ENCODE peak calls at places on chromosome 20, in six cellular contexts. One of them, this sample, is unnamed. For H3K36me3, the result is how much of the 10 kb centered on the place peaks cover.

GRCh38 chr20:44141873-44142272 is 45.1 kb downstream of the JPH2 start:
- DNase-seq in ovary: no peak
- DNase-seq in osteoblast: no peak
- DNase-seq in lung: no peak
- DNase-seq in brain microvascular endothelial cell: no peak
- DNase-seq in fibroblast of lung: no peak
- DNase-seq in this sample: no peak

GRCh38 chr20:14582855-14583254 is 245.4 kb upstream of the FLRT3 start:
- DNase-seq in ovary: no peak
- DNase-seq in osteoblast: no peak
- DNase-seq in lung: no peak
- DNase-seq in brain microvascular endothelial cell: no peak
- DNase-seq in fibroblast of lung: no peak
- DNase-seq in this sample: no peak

GRCh38 chr20:33393609-33394008 is 7.7 kb downstream of the CDK5RAP1 start:
- DNase-seq in ovary: no peak
- DNase-seq in osteoblast: no peak
- DNase-seq in lung: no peak
- DNase-seq in brain microvascular endothelial cell: no peak
- DNase-seq in fibroblast of lung: no peak
- DNase-seq in this sample: no peak

GRCh38 chr20:25399038-25399430 is 8.4 kb upstream of the ABHD12 start:
- DNase-seq in ovary: peak
- DNase-seq in osteoblast: peak
- DNase-seq in lung: peak
- DNase-seq in brain microvascular endothelial cell: peak
- DNase-seq in fibroblast of lung: peak
- DNase-seq in this sample: no peak

GRCh38 chr20:64156886-64157875 is 7.1 kb upstream of the MYT1 start:
- DNase-seq in ovary: no peak
- DNase-seq in osteoblast: peak
- DNase-seq in lung: no peak
- DNase-seq in brain microvascular endothelial cell: no peak
- DNase-seq in fibroblast of lung: no peak
- DNase-seq in this sample: no peak

GRCh38 chr20:17680836-17681740 is 954 bp downstream of the RRBP1 start:
- DNase-seq in ovary: peak
- DNase-seq in osteoblast: peak
- DNase-seq in lung: peak
- DNase-seq in brain microvascular endothelial cell: peak
- DNase-seq in fibroblast of lung: peak
- DNase-seq in this sample: peak

GRCh38 chr20:59400666-59401065 is 100.3 kb downstream of the EDN3 start:
- DNase-seq in ovary: no peak
- DNase-seq in osteoblast: no peak
- DNase-seq in lung: no peak
- DNase-seq in brain microvascular endothelial cell: no peak
- DNase-seq in fibroblast of lung: no peak
- DNase-seq in this sample: no peak

GRCh38 chr20:46959081-46959692 is 64.5 kb downstream of the EYA2 start:
- DNase-seq in ovary: no peak
- DNase-seq in osteoblast: peak
- DNase-seq in lung: no peak
- DNase-seq in brain microvascular endothelial cell: peak
- DNase-seq in fibroblast of lung: peak
- DNase-seq in this sample: peak

GRCh38 chr20:1942061-1942460 is 46.9 kb downstream of the SIRPA start:
- DNase-seq in ovary: no peak
- DNase-seq in osteoblast: no peak
- DNase-seq in lung: no peak
- DNase-seq in brain microvascular endothelial cell: no peak
- DNase-seq in fibroblast of lung: no peak
- DNase-seq in this sample: no peak

GRCh38 chr20:4775322-4776078 is 53.8 kb downstream of the PRND start:
- DNase-seq in ovary: no peak
- DNase-seq in osteoblast: no peak
- DNase-seq in lung: no peak
- DNase-seq in brain microvascular endothelial cell: no peak
- DNase-seq in fibroblast of lung: no peak
- DNase-seq in this sample: no peak

GRCh38 chr20:52974155-52974554 is 2.0 kb downstream of the TSHZ2 start:
- DNase-seq in ovary: no peak
- DNase-seq in osteoblast: no peak
- DNase-seq in lung: no peak
- DNase-seq in brain microvascular endothelial cell: no peak
- DNase-seq in fibroblast of lung: peak
- DNase-seq in this sample: no peak

GRCh38 chr20:50737352-50737751 is 6.0 kb downstream of the PARD6B start:
- DNase-seq in ovary: no peak
- DNase-seq in osteoblast: no peak
- DNase-seq in lung: no peak
- DNase-seq in brain microvascular endothelial cell: no peak
- DNase-seq in fibroblast of lung: peak
- DNase-seq in this sample: no peak

GRCh38 chr20:13426870-13427269 is 205.8 kb downstream of the ISM1 start:
- DNase-seq in ovary: no peak
- DNase-seq in osteoblast: no peak
- DNase-seq in lung: no peak
- DNase-seq in brain microvascular endothelial cell: no peak
- DNase-seq in fibroblast of lung: peak
- DNase-seq in this sample: no peak

GRCh38 chr20:45061244-45061643 is 39.7 kb downstream of the KCNS1 start:
- DNase-seq in ovary: no peak
- DNase-seq in osteoblast: peak
- DNase-seq in lung: no peak
- DNase-seq in brain microvascular endothelial cell: peak
- DNase-seq in fibroblast of lung: peak
- DNase-seq in this sample: peak

GRCh38 chr20:25178563-25179438 is 16.7 kb upstream of the ENTPD6 start:
- DNase-seq in ovary: peak
- DNase-seq in osteoblast: peak
- DNase-seq in lung: peak
- DNase-seq in brain microvascular endothelial cell: peak
- DNase-seq in fibroblast of lung: peak
- DNase-seq in this sample: peak

GRCh38 chr20:11103866-11104265 is 430.1 kb upstream of the JAG1 start:
- DNase-seq in ovary: no peak
- DNase-seq in osteoblast: no peak
- DNase-seq in lung: no peak
- DNase-seq in brain microvascular endothelial cell: peak
- DNase-seq in fibroblast of lung: peak
- DNase-seq in this sample: no peak

GRCh38 chr20:58906111-58906510 is 53.6 kb downstream of the GNAS start:
- DNase-seq in ovary: no peak
- DNase-seq in osteoblast: no peak
- DNase-seq in lung: no peak
- DNase-seq in brain microvascular endothelial cell: no peak
- DNase-seq in fibroblast of lung: no peak
- DNase-seq in this sample: no peak

GRCh38 chr20:34415079-34415478 is 52.0 kb downstream of the ITCH start:
- DNase-seq in ovary: no peak
- DNase-seq in osteoblast: peak
- DNase-seq in lung: no peak
- DNase-seq in brain microvascular endothelial cell: no peak
- DNase-seq in fibroblast of lung: no peak
- DNase-seq in this sample: no peak

GRCh38 chr20:31866221-31866620 is 4.1 kb downstream of the DUSP15 start:
- DNase-seq in ovary: no peak
- DNase-seq in osteoblast: no peak
- DNase-seq in lung: no peak
- DNase-seq in brain microvascular endothelial cell: no peak
- DNase-seq in fibroblast of lung: no peak
- DNase-seq in this sample: no peak

GRCh38 chr20:61186771-61187170 is 65.3 kb upstream of the CDH4 start:
- DNase-seq in ovary: no peak
- DNase-seq in osteoblast: no peak
- DNase-seq in lung: no peak
- DNase-seq in brain microvascular endothelial cell: peak
- DNase-seq in fibroblast of lung: peak
- DNase-seq in this sample: no peak

GRCh38 chr20:16350465-16350864 is 222.8 kb downstream of the KIF16B start:
- DNase-seq in ovary: no peak
- DNase-seq in osteoblast: peak
- DNase-seq in lung: no peak
- DNase-seq in brain microvascular endothelial cell: peak
- DNase-seq in fibroblast of lung: peak
- DNase-seq in this sample: no peak

GRCh38 chr20:25989196-25989595 is 292.5 kb upstream of the ZNF337 start:
- DNase-seq in ovary: no peak
- DNase-seq in osteoblast: no peak
- DNase-seq in lung: no peak
- DNase-seq in brain microvascular endothelial cell: no peak
- DNase-seq in fibroblast of lung: no peak
- DNase-seq in this sample: no peak

GRCh38 chr20:6693178-6693807 is 74.2 kb upstream of the BMP2 start:
- DNase-seq in ovary: no peak
- DNase-seq in osteoblast: no peak
- DNase-seq in lung: no peak
- DNase-seq in brain microvascular endothelial cell: no peak
- DNase-seq in fibroblast of lung: no peak
- DNase-seq in this sample: no peak

GRCh38 chr20:23086056-23086551 is at the start of gene CD93:
- DNase-seq in ovary: peak
- DNase-seq in osteoblast: peak
- DNase-seq in lung: no peak
- DNase-seq in brain microvascular endothelial cell: peak
- DNase-seq in fibroblast of lung: peak
- DNase-seq in this sample: no peak
- H3K4me3 ChIP-seq in ovary: peak
- H3K4me3 ChIP-seq in osteoblast: peak
- H3K4me3 ChIP-seq in lung: peak
- H3K4me3 ChIP-seq in brain microvascular endothelial cell: no peak
- H3K4me3 ChIP-seq in fibroblast of lung: no peak
- H3K4me3 ChIP-seq in this sample: no peak

DNA sequence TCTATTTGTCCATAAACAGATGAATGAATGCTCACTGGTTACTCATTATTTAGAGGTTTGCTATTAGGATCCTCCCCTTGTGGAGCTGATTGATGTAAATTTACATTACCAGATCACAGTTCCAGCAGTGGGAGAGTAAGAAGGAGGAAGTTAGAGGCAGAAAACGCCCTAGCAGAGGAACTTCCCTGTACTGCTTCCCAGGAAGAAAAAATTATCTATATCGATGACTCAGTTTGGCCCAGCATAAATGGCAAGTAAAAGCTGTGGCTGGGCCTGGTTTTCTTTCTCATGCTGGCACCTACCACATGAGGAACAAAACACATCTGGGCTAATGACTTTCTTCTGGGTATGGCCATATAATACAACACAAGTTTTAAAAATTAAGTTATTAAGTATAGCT is 35.7 kb downstream of the DNAAF9 start:
- DNase-seq in ovary: no peak
- DNase-seq in osteoblast: no peak
- DNase-seq in lung: no peak
- DNase-seq in brain microvascular endothelial cell: no peak
- DNase-seq in fibroblast of lung: no peak
- DNase-seq in this sample: no peak
- H3K36me3 ChIP-seq in ovary: under half
- H3K36me3 ChIP-seq in osteoblast: under half
- H3K36me3 ChIP-seq in lung: under half
- H3K36me3 ChIP-seq in brain microvascular endothelial cell: under half
- H3K36me3 ChIP-seq in fibroblast of lung: under half
- H3K36me3 ChIP-seq in this sample: under half

DNA sequence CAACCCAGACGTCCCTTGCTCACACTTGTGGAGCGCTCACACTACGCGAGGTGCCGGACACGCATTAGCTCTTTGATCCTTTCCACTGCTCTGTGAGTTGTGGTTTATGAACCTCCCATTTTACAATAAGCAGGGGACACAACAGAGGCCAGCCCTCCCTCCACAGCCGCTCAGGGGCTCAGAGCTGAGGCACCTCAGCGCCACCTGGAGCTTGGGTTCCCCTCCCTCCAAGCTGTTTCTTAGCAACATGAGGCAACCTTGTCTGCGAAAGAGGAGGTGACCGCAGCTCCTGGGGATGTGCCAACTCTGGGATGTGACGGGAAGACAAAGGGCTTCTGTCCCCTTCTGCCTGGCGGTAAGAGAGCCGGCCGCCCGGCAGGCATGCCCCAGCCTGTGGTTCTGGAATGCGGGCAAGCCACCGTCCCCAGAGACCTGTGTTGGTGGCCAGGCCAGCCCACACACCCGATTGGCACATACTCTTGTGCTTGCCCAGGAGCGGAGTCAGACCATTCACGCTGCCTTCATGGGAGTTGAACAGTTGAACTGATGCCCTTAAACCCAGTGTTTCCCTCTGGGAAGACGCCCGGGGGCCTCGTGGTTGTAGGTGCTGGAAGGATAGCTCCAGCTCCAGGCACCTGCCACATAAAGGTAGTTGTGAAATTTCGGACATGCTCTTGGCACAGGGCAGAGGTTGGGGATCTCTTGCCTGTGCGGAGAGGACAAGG is 44.5 kb downstream of the RBM38 start:
- DNase-seq in ovary: no peak
- DNase-seq in osteoblast: peak
- DNase-seq in lung: peak
- DNase-seq in brain microvascular endothelial cell: peak
- DNase-seq in fibroblast of lung: peak
- DNase-seq in this sample: no peak
- H3K4me3 ChIP-seq in ovary: no peak
- H3K4me3 ChIP-seq in osteoblast: no peak
- H3K4me3 ChIP-seq in lung: no peak
- H3K4me3 ChIP-seq in brain microvascular endothelial cell: no peak
- H3K4me3 ChIP-seq in fibroblast of lung: no peak
- H3K4me3 ChIP-seq in this sample: no peak

GRCh38 chr20:39038495-39038894 is 76.4 kb downstream of the DHX35 start:
- DNase-seq in ovary: no peak
- DNase-seq in osteoblast: no peak
- DNase-seq in lung: no peak
- DNase-seq in brain microvascular endothelial cell: no peak
- DNase-seq in fibroblast of lung: no peak
- DNase-seq in this sample: no peak

GRCh38 chr20:39038047-39038446 is 75.9 kb downstream of the DHX35 start:
- DNase-seq in ovary: no peak
- DNase-seq in osteoblast: no peak
- DNase-seq in lung: no peak
- DNase-seq in brain microvascular endothelial cell: no peak
- DNase-seq in fibroblast of lung: no peak
- DNase-seq in this sample: no peak

GRCh38 chr20:39041067-39041466 is 78.9 kb downstream of the DHX35 start:
- DNase-seq in ovary: no peak
- DNase-seq in osteoblast: no peak
- DNase-seq in lung: no peak
- DNase-seq in brain microvascular endothelial cell: no peak
- DNase-seq in fibroblast of lung: no peak
- DNase-seq in this sample: no peak

GRCh38 chr20:39039261-39039660 is 77.1 kb downstream of the DHX35 start:
- DNase-seq in ovary: no peak
- DNase-seq in osteoblast: no peak
- DNase-seq in lung: no peak
- DNase-seq in brain microvascular endothelial cell: no peak
- DNase-seq in fibroblast of lung: no peak
- DNase-seq in this sample: no peak

DNA sequence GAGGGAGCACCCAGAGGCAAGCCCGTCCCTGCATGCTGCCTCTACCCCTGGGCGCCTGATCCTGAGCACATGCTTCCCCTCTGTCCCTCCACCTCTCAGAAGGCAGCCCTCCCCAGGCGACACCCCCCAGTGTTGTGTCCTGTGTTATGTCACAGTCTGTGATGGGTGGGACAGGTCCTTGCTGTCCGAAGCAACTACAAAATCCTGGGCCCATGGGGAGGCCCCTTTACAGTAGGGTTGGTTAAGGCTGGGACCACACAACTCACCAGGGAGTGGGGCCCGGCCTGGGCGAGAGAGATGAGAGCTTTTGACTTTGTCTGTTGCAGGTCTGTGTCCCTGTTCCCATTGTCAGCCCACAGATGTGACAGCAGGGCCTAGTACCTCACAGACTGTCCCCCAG is 78.0 kb downstream of the DHX35 start:
- DNase-seq in ovary: no peak
- DNase-seq in osteoblast: no peak
- DNase-seq in lung: no peak
- DNase-seq in brain microvascular endothelial cell: no peak
- DNase-seq in fibroblast of lung: no peak
- DNase-seq in this sample: no peak
- H3K36me3 ChIP-seq in ovary: under half
- H3K36me3 ChIP-seq in osteoblast: under half
- H3K36me3 ChIP-seq in lung: under half
- H3K36me3 ChIP-seq in brain microvascular endothelial cell: under half
- H3K36me3 ChIP-seq in fibroblast of lung: under half
- H3K36me3 ChIP-seq in this sample: under half

This sample was measured in MG63.